ENCODE peak calls at places on chromosomes 11 and 22, in seven cellular contexts. J, Z, Q, A, D, M and E are unnamed samples.

GRCh38 chr11:63985812-63986155 is 454 bp upstream of the OTUB1 start:
- DNase-seq in J (peak), Q (peak), M (no peak), A (no peak), D (peak), Z (no peak), E (no peak)

GRCh38 chr22:28441720-28442263 is 237.8 kb downstream of the TTC28 start:
- DNase-seq in A (no peak), J (no peak), M (peak), Q (no peak), D (no peak), Z (peak), E (no peak)

GRCh38 chr11:64314805-64315561 is 2.4 kb downstream of the TRMT112 start:
- DNase-seq in Z (no peak), Q (no peak), A (no peak), M (no peak), D (no peak), J (no peak), E (no peak)

GRCh38 chr22:35638408-35638807 is 9.8 kb upstream of the APOL6 start:
- DNase-seq in M (peak), D (peak), Z (peak), Q (no peak), A (peak), J (no peak), E (peak)

GRCh38 chr11:12528487-12528886 is 145.7 kb upstream of the TEAD1 start:
- DNase-seq in M (no peak), Z (no peak), D (no peak), Q (no peak), J (no peak), A (no peak), E (no peak)

GRCh38 chr11:73306069-73306468 is 2.0 kb upstream of the ARHGEF17 start:
- DNase-seq in Z (no peak), Q (no peak), M (no peak), A (no peak), D (no peak), J (no peak), E (no peak)

GRCh38 chr11:2930705-2931415 is 1.6 kb upstream of the PHLDA2 start:
- DNase-seq in J (peak), M (peak), Q (peak), A (peak), D (peak), Z (peak), E (peak)

GRCh38 chr11:34468209-34468841 is 29.6 kb downstream of the CAT start:
- DNase-seq in A (no peak), Q (no peak), Z (peak), M (peak), J (peak), D (peak), E (no peak)

GRCh38 chr22:18987765-18988164 is 51.7 kb upstream of the PRODH start:
- DNase-seq in Q (no peak), M (peak), J (peak), D (no peak), A (no peak), Z (no peak), E (no peak)

GRCh38 chr22:35555351-35555915 is 14.8 kb downstream of the RASD2 start:
- DNase-seq in J (no peak), Z (peak), M (no peak), D (no peak), Q (no peak), A (no peak), E (no peak)

GRCh38 chr22:46638601-46639431 is 18.6 kb downstream of the GRAMD4 start:
- DNase-seq in J (no peak), Q (no peak), Z (peak), D (no peak), M (no peak), A (peak), E (no peak)

GRCh38 chr11:134393638-134394037 is 18.4 kb downstream of the B3GAT1 start:
- DNase-seq in Z (no peak), M (peak), D (no peak), Q (no peak), A (peak), J (no peak), E (no peak)

GRCh38 chr22:30262917-30263741 is 3.5 kb downstream of the OSM start:
- DNase-seq in Q (peak), M (peak), Z (peak), J (peak), A (peak), D (peak), E (peak)

GRCh38 chr11:68411501-68411991 is 49.0 kb upstream of the PPP6R3 start:
- DNase-seq in Z (no peak), A (no peak), J (no peak), M (no peak), Q (no peak), D (no peak), E (no peak)

GRCh38 chr11:36389811-36390210 is 93.7 kb downstream of the PRR5L start:
- DNase-seq in A (no peak), Z (no peak), Q (no peak), M (no peak), D (no peak), J (no peak), E (no peak)

GRCh38 chr11:126518130-126518995 is 162.9 kb downstream of the ST3GAL4 start:
- DNase-seq in Q (no peak), Z (no peak), A (no peak), M (no peak), J (no peak), D (peak), E (no peak)

GRCh38 chr11:61956191-61957027 is 6.3 kb downstream of the BEST1 start:
- DNase-seq in M (no peak), Q (peak), D (no peak), Z (no peak), J (no peak), A (no peak), E (no peak)

GRCh38 chr22:43826142-43827093 is 14.3 kb upstream of the EFCAB6 start:
- DNase-seq in J (no peak), M (no peak), A (no peak), Z (peak), Q (peak), D (no peak), E (no peak)

GRCh38 chr11:12692238-12693074 is 18.2 kb downstream of the TEAD1 start:
- DNase-seq in A (peak), M (peak), Q (no peak), Z (peak), J (no peak), D (no peak), E (peak)

GRCh38 chr11:67160872-67161783 is 42.1 kb downstream of the KDM2A start:
- DNase-seq in Z (no peak), M (no peak), A (no peak), Q (no peak), J (no peak), D (no peak), E (no peak)

GRCh38 chr11:12728417-12728816 is 54.2 kb downstream of the TEAD1 start:
- DNase-seq in A (no peak), J (no peak), Z (no peak), Q (no peak), M (no peak), D (no peak), E (no peak)

GRCh38 chr11:9716275-9717039 is 52.6 kb downstream of the SWAP70 start:
- DNase-seq in Q (no peak), D (no peak), M (no peak), J (no peak), A (no peak), Z (peak), E (no peak)

GRCh38 chr11:18457435-18457834 is 1.8 kb downstream of the LDHAL6A start:
- DNase-seq in Z (peak), M (no peak), J (no peak), A (no peak), Q (no peak), D (no peak), E (no peak)